ENCODE peak calls at places on chromosomes 2 and 18, in five cellular contexts. U, C, A, X and F are unnamed samples. For H3K4me1, the result is how much of the 10 kb centered on the place peaks cover.

GRCh38 chr18:44771957-44772917 is 91.5 kb downstream of the SETBP1 start:
- DNase-seq in X (no peak), A (no peak), C (no peak), U (no peak), F (no peak)

GRCh38 chr2:62501794-62502500 is 4.0 kb downstream of the TMEM17 start:
- DNase-seq in C (no peak), X (no peak), U (peak), A (no peak), F (peak)

GRCh38 chr2:203441463-203441862 is 93.6 kb downstream of the RAPH1 start:
- DNase-seq in U (no peak), X (no peak), C (no peak), A (no peak), F (no peak)

GRCh38 chr2:212265777-212266176 is 272.8 kb downstream of the ERBB4 start:
- DNase-seq in A (no peak), U (no peak), C (no peak), X (no peak), F (no peak)

GRCh38 chr2:195364015-195364965 is 292.7 kb upstream of the SLC39A10 start:
- DNase-seq in A (no peak), C (no peak), X (no peak), U (peak), F (peak)

GRCh38 chr2:222468338-222468737 is 44.0 kb downstream of the SGPP2 start:
- DNase-seq in U (no peak), X (no peak), C (no peak), A (no peak), F (peak)

GRCh38 chr18:22241806-22242440 is 72.5 kb downstream of the GATA6 start:
- DNase-seq in U (no peak), C (no peak), A (peak), X (no peak), F (no peak)

GRCh38 chr2:64260817-64261216 is 116.6 kb upstream of the PELI1 start:
- DNase-seq in X (no peak), C (no peak), U (no peak), A (no peak), F (peak)

GRCh38 chr18:48036641-48037421 is 106.4 kb upstream of the SMAD2 start:
- DNase-seq in U (no peak), A (no peak), X (no peak), C (no peak), F (no peak)

GRCh38 chr2:32783933-32784332 is 156.1 kb downstream of the TTC27 start:
- DNase-seq in X (no peak), U (no peak), A (no peak), C (no peak), F (no peak)

GRCh38 chr2:136242687-136243277 is 124.8 kb upstream of the CXCR4 start:
- DNase-seq in A (no peak), C (no peak), X (no peak), U (no peak), F (no peak)

GRCh38 chr2:234137400-234138014 is 87.0 kb downstream of the SPP2 start:
- DNase-seq in U (peak), A (peak), C (no peak), X (peak), F (no peak)

GRCh38 chr2:100222844-100223243 is 80.5 kb upstream of the AFF3 start:
- DNase-seq in A (no peak), X (no peak), U (no peak), C (no peak), F (no peak)

GRCh38 chr2:220512419-220512818 is 885.0 kb downstream of the SLC4A3 start:
- DNase-seq in A (peak), U (peak), C (no peak), X (no peak), F (no peak)

GRCh38 chr2:160700415-160700814 is 206.8 kb upstream of the RBMS1 start:
- DNase-seq in U (no peak), X (no peak), A (no peak), C (no peak), F (no peak)

GRCh38 chr2:101756266-101756665 is 58.8 kb downstream of the MAP4K4 start:
- DNase-seq in X (no peak), U (no peak), A (no peak), C (no peak), F (no peak)

GRCh38 chr2:234394450-234394849 is 102.4 kb downstream of the ARL4C start:
- DNase-seq in X (no peak), U (no peak), C (no peak), A (no peak), F (no peak)

GRCh38 chr2:127690696-127691095 is 10.6 kb upstream of the SFT2D3 start:
- DNase-seq in C (no peak), X (no peak), A (peak), U (no peak), F (no peak)

GRCh38 chr2:1625281-1626001 is 118.9 kb downstream of the PXDN start:
- DNase-seq in U (peak), X (peak), C (peak), A (peak), F (peak)

GRCh38 chr2:72579595-72580180 is 246.1 kb downstream of the EXOC6B start:
- DNase-seq in U (peak), X (no peak), A (peak), C (peak), F (peak)

GRCh38 chr2:241271641-241272297 is 43.7 kb downstream of the HDLBP start:
- DNase-seq in C (peak), U (peak), X (no peak), A (peak), F (peak)

GRCh38 chr18:31102020-31102684 is at the start of gene DSC2:
- DNase-seq in X (no peak), C (peak), A (peak), U (no peak), F (peak)

GRCh38 chr2:195697681-195698220 is 40.7 kb downstream of the SLC39A10 start:
- DNase-seq in X (no peak), A (no peak), C (no peak), U (no peak), F (no peak)

GRCh38 chr18:8121942-8122480 is 487.2 kb upstream of the RAB12 start:
- DNase-seq in C (no peak), U (peak), A (peak), X (peak), F (peak)

GRCh38 chr2:37771600-37772088 is 100.2 kb upstream of the CDC42EP3 start:
- DNase-seq in X (no peak), U (peak), A (no peak), C (no peak), F (peak)

GRCh38 chr2:96507957-96508520 is 2.9 kb upstream of the NEURL3 start:
- DNase-seq in X (no peak), A (peak), C (peak), U (peak), F (peak)

GRCh38 chr2:191304939-191305875 is 60.0 kb downstream of the MYO1B start:
- DNase-seq in A (no peak), U (peak), C (no peak), X (no peak), F (peak)

GRCh38 chr18:37604032-37604431 is 38.4 kb upstream of the CELF4 start:
- DNase-seq in C (no peak), X (no peak), U (no peak), A (no peak), F (no peak)

DNA sequence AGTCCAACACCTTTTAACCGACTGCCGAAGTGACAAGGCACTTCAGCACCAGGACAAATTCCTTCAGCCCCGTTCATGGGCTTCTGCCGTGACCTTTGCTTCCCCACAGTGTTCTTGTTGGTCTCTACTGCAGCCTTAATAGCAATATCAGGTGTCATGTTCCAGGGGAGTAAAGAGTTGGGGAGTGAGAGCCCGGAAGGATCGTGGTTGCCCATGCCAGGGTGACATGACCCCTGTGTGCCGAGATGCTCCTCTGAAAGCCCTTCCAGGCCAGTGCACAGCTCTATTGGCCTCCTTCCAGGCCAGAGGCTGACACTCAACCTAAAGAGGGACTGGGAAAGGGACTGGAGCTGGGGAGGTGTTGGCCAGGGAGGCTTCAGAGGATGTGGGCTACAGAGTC is 279.2 kb downstream of the CYRIA start:
- DNase-seq in A (no peak), C (no peak), X (no peak), U (no peak), F (no peak)
- H3K4me3 ChIP-seq in A (no peak), C (no peak), X (no peak), U (no peak), F (no peak)

GRCh38 chr2:69588945-69589344 is 54.6 kb downstream of the AAK1 start:
- DNase-seq in X (no peak), U (no peak), A (no peak), C (no peak), F (no peak)

GRCh38 chr2:69584127-69584889 is 59.2 kb downstream of the AAK1 start:
- DNase-seq in X (no peak), C (no peak), U (no peak), A (no peak), F (no peak)

GRCh38 chr2:69589973-69590652 is 53.4 kb downstream of the AAK1 start:
- DNase-seq in U (peak), X (no peak), A (no peak), C (peak), F (no peak)

GRCh38 chr2:69585855-69586560 is 57.5 kb downstream of the AAK1 start:
- DNase-seq in A (no peak), C (no peak), U (no peak), X (no peak), F (no peak)

GRCh38 chr2:69588403-69588802 is 55.1 kb downstream of the AAK1 start:
- DNase-seq in U (no peak), C (no peak), A (no peak), X (no peak), F (no peak)
- H3K4me1 ChIP-seq in U (under half), C (under half), A (under half), X (under half), F (under half)

GRCh38 chr2:45466045-45466444 is 145.0 kb downstream of the SRBD1 start:
- DNase-seq in A (peak), X (no peak), C (no peak), U (no peak), F (no peak)
- H3K23ac ChIP-seq in A (no peak), X (no peak), C (no peak), U (no peak), F (no peak)

GRCh38 chr2:162073776-162074578 is at the start of gene DPP4:
- DNase-seq in A (peak), U (peak), X (no peak), C (peak), F (peak)

GRCh38 chr2:162072976-162073775 is 839 bp downstream of the DPP4 start:
- DNase-seq in U (peak), X (no peak), A (peak), C (no peak), F (peak)

GRCh38 chr2:162071016-162071415 is 3.0 kb downstream of the DPP4 start:
- DNase-seq in X (no peak), A (peak), C (no peak), U (peak), F (peak)

GRCh38 chr2:162070228-162070918 is 3.6 kb downstream of the DPP4 start:
- DNase-seq in A (peak), X (no peak), U (no peak), C (no peak), F (no peak)

GRCh38 chr2:162072181-162072702 is 1.8 kb downstream of the DPP4 start:
- DNase-seq in A (no peak), U (peak), C (no peak), X (no peak), F (peak)
- H3K4me3 ChIP-seq in A (no peak), U (peak), C (no peak), X (no peak), F (peak)

GRCh38 chr2:36482576-36483214 is 115.3 kb downstream of the FEZ2 start:
- DNase-seq in A (no peak), C (no peak), X (no peak), U (peak), F (peak)
- H3K4me1 ChIP-seq in A (under half), C (under half), X (under half), U (under half), F (under half)